ENCODE peak calls at places on chromosomes 5 and 9, in seven cellular contexts. O is heart left ventricle, H is Peyer's patch, F is esophagus muscularis mucosa, Z is HepG2, M is adrenal gland, C is uterus. U is an unnamed sample.

GRCh38 chr9:107999011-107999410 is 509.4 kb upstream of the KLF4 start:
- DNase-seq in F (no peak), M (no peak), Z (no peak), C (no peak), O (no peak), H (no peak), U (no peak)

GRCh38 chr9:115952667-115953316 is 200.8 kb upstream of the PAPPA start:
- DNase-seq in M (no peak), F (no peak), C (no peak), H (no peak), O (no peak), Z (peak), U (no peak)

GRCh38 chr5:51465165-51465564 is 81.9 kb downstream of the ISL1 start:
- DNase-seq in M (no peak), O (no peak), C (no peak), H (no peak), F (no peak), Z (no peak), U (no peak)

GRCh38 chr9:71941060-71941568 is 29.7 kb downstream of the C9orf85 start:
- DNase-seq in F (no peak), M (no peak), C (no peak), Z (no peak), O (no peak), H (no peak), U (no peak)

GRCh38 chr5:151155777-151156731 is 1.5 kb downstream of the ANXA6 start:
- DNase-seq in F (no peak), C (peak), M (peak), H (peak), Z (peak), O (peak), U (no peak)

GRCh38 chr9:107932601-107933000 is 443.0 kb upstream of the KLF4 start:
- DNase-seq in O (no peak), Z (no peak), H (no peak), C (no peak), F (peak), M (no peak), U (no peak)

GRCh38 chr5:173626501-173626812 is 10.0 kb upstream of the BOD1 start:
- DNase-seq in O (no peak), M (peak), H (no peak), Z (no peak), F (no peak), C (no peak), U (no peak)

GRCh38 chr5:141692919-141693848 is 11.2 kb upstream of the ARAP3 start:
- DNase-seq in Z (no peak), F (no peak), H (peak), O (no peak), M (no peak), C (no peak), U (no peak)

GRCh38 chr9:92600742-92601261 is 65.0 kb upstream of the ECM2 start:
- DNase-seq in M (no peak), H (no peak), F (no peak), Z (no peak), O (no peak), C (peak), U (no peak)

GRCh38 chr9:132002827-132003704 is 76.6 kb downstream of the MED27 start:
- DNase-seq in Z (no peak), C (no peak), M (no peak), O (no peak), H (no peak), F (no peak), U (no peak)

GRCh38 chr5:115193295-115193694 is 23.6 kb upstream of the TRIM36 start:
- DNase-seq in Z (no peak), M (no peak), H (no peak), O (no peak), C (no peak), F (no peak), U (no peak)

GRCh38 chr9:135498381-135499126 is 1.9 kb upstream of the MRPS2 start:
- DNase-seq in H (no peak), C (no peak), Z (no peak), O (peak), M (no peak), F (no peak), U (no peak)

GRCh38 chr5:167030500-167031120 is 1260.8 kb upstream of the WWC1 start:
- DNase-seq in F (no peak), Z (no peak), H (no peak), C (no peak), M (no peak), O (no peak), U (no peak)

GRCh38 chr5:1744393-1745189 is 55.0 kb downstream of the MRPL36 start:
- DNase-seq in F (no peak), C (peak), Z (no peak), O (peak), H (no peak), M (peak), U (peak)

GRCh38 chr5:129631946-129632345 is 115.9 kb upstream of the MINAR2 start:
- DNase-seq in O (no peak), M (no peak), C (no peak), Z (no peak), F (no peak), H (no peak), U (no peak)

GRCh38 chr5:154302181-154302580 is 111.6 kb downstream of the GALNT10 start:
- DNase-seq in C (no peak), H (no peak), F (peak), Z (no peak), M (no peak), O (peak), U (no peak)

GRCh38 chr9:126470251-126470993 is 143.3 kb upstream of the LMX1B start:
- DNase-seq in O (peak), M (no peak), Z (no peak), F (no peak), C (no peak), H (no peak), U (no peak)
- H3K27ac ChIP-seq in O (no peak), M (no peak), Z (no peak), F (no peak), C (no peak), H (peak), U (no peak)

GRCh38 chr9:128809831-128810230 is 8.5 kb upstream of the ENDOG start:
- DNase-seq in O (no peak), C (no peak), H (no peak), F (no peak), M (no peak), Z (no peak), U (no peak)
- TF ChIP-seq CTCF in O (no peak), C (no peak), H (no peak), F (no peak), M (no peak), Z (peak), U (no peak)

GRCh38 chr9:113401027-113401792 is at the start of gene ALAD:
- DNase-seq in C (peak), O (peak), H (peak), M (peak), F (peak), Z (peak), U (peak)
- TF ChIP-seq POLR2A in C (peak), O (no peak), H (peak), M (peak), F (no peak), Z (peak), U (peak)

DNA sequence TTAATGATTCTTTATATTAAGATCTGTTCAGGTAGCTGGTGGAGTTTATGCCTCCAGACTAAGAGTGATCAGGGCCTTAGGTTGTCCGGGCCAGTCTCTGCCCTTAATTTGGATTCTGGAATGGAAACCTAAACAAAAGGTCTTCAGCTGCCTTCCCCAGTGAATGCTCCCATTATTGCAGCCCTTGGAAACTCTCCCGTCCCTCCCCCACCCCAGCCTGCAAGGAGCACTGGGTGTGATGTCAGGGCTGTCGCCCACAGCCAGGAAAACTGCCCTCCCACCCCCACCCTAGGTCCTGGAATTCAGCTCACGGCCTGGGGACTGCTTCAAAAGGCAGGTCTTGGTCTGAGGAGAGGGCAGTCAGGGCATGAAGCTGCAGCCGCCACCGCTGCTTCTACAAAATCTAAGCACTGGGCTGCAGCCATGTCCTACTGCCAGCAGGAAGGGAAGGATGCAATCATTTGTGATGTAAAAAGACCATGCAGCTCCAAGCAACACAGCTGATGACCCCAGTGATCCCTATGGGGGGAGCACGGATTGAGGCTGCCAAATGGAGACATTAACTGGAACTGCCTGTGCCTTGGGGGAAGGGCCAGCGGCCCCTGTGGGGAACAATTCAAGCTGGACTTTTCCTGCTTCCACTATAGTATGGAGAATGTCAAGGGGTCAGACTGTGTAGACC is 11.4 kb downstream of the GRHPR start:
- DNase-seq in O (no peak), H (no peak), F (no peak), Z (no peak), M (no peak), C (no peak), U (no peak)
- H3K27ac ChIP-seq in O (no peak), H (no peak), F (peak), Z (no peak), M (no peak), C (no peak), U (no peak)

DNA sequence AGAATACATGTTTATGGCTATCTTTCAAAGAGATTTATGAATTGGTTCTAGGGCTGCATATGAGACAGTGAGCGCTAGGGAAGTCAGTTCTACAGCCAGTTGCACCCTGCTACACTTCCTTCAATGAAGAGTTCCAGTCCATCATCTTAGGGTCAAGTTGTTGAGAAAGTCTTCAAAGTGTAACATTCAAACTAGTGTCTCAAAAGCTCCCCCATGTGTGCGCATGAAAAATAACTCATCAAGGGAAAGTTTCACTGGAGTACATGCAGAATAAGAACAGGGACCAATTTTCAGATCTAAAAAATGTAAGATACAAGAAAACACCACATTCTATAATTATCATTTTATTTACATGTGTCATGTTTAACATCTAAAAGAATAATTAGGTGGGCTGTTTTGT is 317.2 kb downstream of the DEPDC1B start:
- DNase-seq in C (no peak), M (no peak), F (no peak), O (no peak), Z (no peak), H (no peak), U (no peak)
- TF ChIP-seq CTCF in C (peak), M (no peak), F (peak), O (peak), Z (peak), H (no peak), U (no peak)

GRCh38 chr5:66959668-66960067 is 236.9 kb downstream of the CD180 start:
- DNase-seq in F (no peak), H (no peak), O (no peak), C (no peak), Z (peak), M (no peak), U (no peak)
- TF ChIP-seq POLR2A in F (no peak), H (no peak), O (no peak), C (no peak), Z (no peak), M (no peak), U (no peak)

GRCh38 chr5:34011521-34011920 is 3.7 kb upstream of the AMACR start:
- DNase-seq in C (no peak), O (no peak), F (no peak), H (no peak), Z (no peak), M (no peak), U (no peak)

GRCh38 chr5:34007675-34008600 is at the start of gene AMACR:
- DNase-seq in F (peak), Z (peak), C (peak), H (peak), M (peak), O (peak), U (peak)

GRCh38 chr5:34008721-34009120 is 871 bp upstream of the AMACR start:
- DNase-seq in Z (no peak), O (no peak), F (no peak), M (no peak), C (no peak), H (no peak), U (no peak)

GRCh38 chr5:34007116-34007674 is 655 bp downstream of the AMACR start:
- DNase-seq in Z (no peak), F (no peak), C (no peak), H (no peak), M (no peak), O (no peak), U (no peak)

GRCh38 chr5:34009610-34010009 is 1.8 kb upstream of the AMACR start:
- DNase-seq in M (no peak), F (no peak), Z (no peak), O (no peak), C (no peak), H (no peak), U (no peak)
- H3K27ac ChIP-seq in M (no peak), F (no peak), Z (peak), O (no peak), C (no peak), H (no peak), U (no peak)

GRCh38 chr9:110536802-110537201 is 42.7 kb downstream of the SVEP1 start:
- DNase-seq in H (no peak), Z (no peak), M (no peak), O (no peak), C (no peak), F (no peak), U (no peak)
- TF ChIP-seq CTCF in H (no peak), Z (no peak), M (no peak), O (no peak), C (no peak), F (no peak), U (no peak)

GRCh38 chr9:129434187-129434586 is 186.7 kb downstream of the C9orf50 start:
- DNase-seq in H (no peak), O (no peak), M (no peak), Z (no peak), F (no peak), C (no peak), U (no peak)
- TF ChIP-seq POLR2A in H (no peak), O (no peak), M (no peak), Z (no peak), F (no peak), C (no peak), U (no peak)

U was measured in gastrocnemius medialis.